ENCODE peak calls at places on chromosome 12, in four cellular contexts. X is HCT116, R is HepG2, Q is K562. N is an unnamed sample.

GRCh38 chr12:75850751-75851462 is 180.7 kb downstream of the PHLDA1 start:
- DNase-seq in R (no peak), X (no peak), Q (no peak), N (no peak)

GRCh38 chr12:24507827-24508226 is 441.1 kb downstream of the BCAT1 start:
- DNase-seq in R (no peak), X (no peak), Q (no peak), N (no peak)

GRCh38 chr12:120999191-121000120 is 16.8 kb downstream of the C12orf43 start:
- DNase-seq in Q (peak), X (no peak), R (no peak), N (no peak)

GRCh38 chr12:122908915-122909314 is 13.0 kb upstream of the VPS37B start:
- DNase-seq in X (no peak), R (no peak), Q (no peak), N (no peak)

GRCh38 chr12:105915997-105916697 is 222.6 kb downstream of the NUAK1 start:
- DNase-seq in X (no peak), Q (no peak), R (no peak), N (no peak)

GRCh38 chr12:13474381-13474780 is 277.9 kb downstream of the EMP1 start:
- DNase-seq in X (no peak), R (no peak), Q (no peak), N (no peak)

GRCh38 chr12:15276088-15276698 is 46.1 kb upstream of the PTPRO start:
- DNase-seq in R (peak), X (peak), Q (peak), N (peak)

GRCh38 chr12:64566882-64567517 is 43.3 kb upstream of the RASSF3 start:
- DNase-seq in R (no peak), X (no peak), Q (no peak), N (no peak)

GRCh38 chr12:95712269-95712668 is 78.3 kb downstream of the NTN4 start:
- DNase-seq in R (no peak), X (no peak), Q (no peak), N (no peak)

GRCh38 chr12:80017261-80017870 is 82.0 kb upstream of the OTOGL start:
- DNase-seq in Q (no peak), X (no peak), R (no peak), N (no peak)

GRCh38 chr12:45192041-45192695 is 23.7 kb upstream of the ANO6 start:
- DNase-seq in R (peak), Q (peak), X (peak), N (no peak)

GRCh38 chr12:78887008-78887407 is 22.4 kb downstream of the SYT1 start:
- DNase-seq in R (peak), X (peak), Q (no peak), N (peak)

GRCh38 chr12:12147111-12147510 is 76.4 kb downstream of the BCL2L14 start:
- DNase-seq in X (no peak), R (no peak), Q (no peak), N (no peak)

GRCh38 chr12:21476949-21477348 is 24.5 kb downstream of the RECQL start:
- DNase-seq in X (no peak), Q (no peak), R (no peak), N (no peak)

GRCh38 chr12:94795520-94795919 is 145.2 kb upstream of the TMCC3 start:
- DNase-seq in X (peak), R (no peak), Q (no peak), N (no peak)

GRCh38 chr12:94994312-94994711 is 9.2 kb downstream of the NDUFA12 start:
- DNase-seq in X (peak), R (no peak), Q (no peak), N (peak)

GRCh38 chr12:13193403-13194100 is 3.0 kb upstream of the EMP1 start:
- DNase-seq in R (no peak), Q (no peak), X (no peak), N (no peak)

GRCh38 chr12:1324900-1325299 is 269.5 kb downstream of the FBXL14 start:
- DNase-seq in X (no peak), R (no peak), Q (no peak), N (no peak)
- H3K4me3 ChIP-seq in X (no peak), R (no peak), Q (no peak), N (no peak)

GRCh38 chr12:54373619-54374554 is 9.6 kb upstream of the GPR84 start:
- DNase-seq in X (peak), R (no peak), Q (no peak), N (no peak)
- TF ChIP-seq TCF7L2 in X (peak), R (no peak), Q (no peak), N (no peak)

GRCh38 chr12:47982770-47983169 is 19.4 kb downstream of the TMEM106C start:
- DNase-seq in Q (no peak), R (no peak), X (no peak), N (no peak)
- H3K27ac ChIP-seq in Q (no peak), R (no peak), X (no peak), N (no peak)

DNA sequence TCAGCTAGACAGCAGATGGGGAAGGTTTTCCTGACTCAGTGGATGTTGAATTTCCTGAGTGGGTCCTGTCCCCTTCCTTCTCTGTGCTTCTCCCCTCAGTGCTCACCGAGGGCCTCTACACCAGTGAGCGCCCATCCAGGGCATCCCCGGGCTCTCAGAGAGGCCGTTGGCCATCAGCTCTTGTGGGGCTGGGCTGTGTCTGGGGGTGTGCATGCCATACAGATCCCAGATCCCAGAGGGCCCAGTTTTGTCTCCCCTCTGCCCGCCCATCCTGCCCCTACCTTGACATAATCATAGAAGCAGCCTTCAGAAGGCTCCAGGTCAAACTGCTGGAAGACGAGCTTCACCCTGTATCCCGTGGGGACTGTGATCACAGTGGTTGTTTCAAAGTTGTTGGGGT is 1.1 kb downstream of the C1R start:
- DNase-seq in Q (no peak), X (no peak), R (no peak), N (no peak)
- H3K4me3 ChIP-seq in Q (no peak), X (no peak), R (no peak), N (no peak)

GRCh38 chr12:77120156-77120555 is 54.8 kb upstream of the E2F7 start:
- DNase-seq in Q (no peak), R (no peak), X (peak), N (peak)
- TF ChIP-seq TCF7L2 in Q (no peak), R (no peak), X (no peak), N (no peak)

GRCh38 chr12:67415473-67415872 is 146.3 kb downstream of the CAND1 start:
- DNase-seq in X (peak), Q (no peak), R (peak), N (no peak)

GRCh38 chr12:67411562-67411961 is 142.4 kb downstream of the CAND1 start:
- DNase-seq in R (no peak), Q (no peak), X (no peak), N (no peak)

GRCh38 chr12:67414011-67414715 is 145.0 kb downstream of the CAND1 start:
- DNase-seq in R (no peak), X (no peak), Q (no peak), N (no peak)

GRCh38 chr12:67410667-67411067 is 141.5 kb downstream of the CAND1 start:
- DNase-seq in X (no peak), Q (no peak), R (no peak), N (no peak)

DNA sequence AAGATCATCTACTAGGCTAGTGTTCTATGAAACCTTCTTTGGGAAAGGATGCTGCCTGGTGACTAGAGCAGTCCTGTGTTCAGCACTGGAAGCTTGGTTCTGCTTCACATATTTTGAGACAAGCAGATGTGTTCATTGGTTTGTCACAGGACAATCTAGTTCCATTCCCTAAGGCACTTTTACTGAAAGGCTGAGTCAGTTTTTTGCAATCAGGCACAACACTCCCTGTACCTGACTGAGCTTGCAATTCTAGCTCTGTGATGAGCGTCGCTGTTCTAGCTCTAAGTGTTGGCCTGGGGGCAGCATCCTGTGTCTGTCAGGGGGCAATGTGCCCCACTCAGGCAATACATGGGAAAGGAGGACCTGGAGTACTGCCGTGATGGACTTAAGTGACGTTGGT is 144.4 kb downstream of the CAND1 start:
- DNase-seq in R (no peak), X (no peak), Q (no peak), N (no peak)
- H3K27ac ChIP-seq in R (no peak), X (no peak), Q (no peak), N (no peak)

N was measured in Panc1.